ENCODE peak calls at places on chromosome 4, in nine cellular contexts. Q, C, A, M, N, E, I, K and B are unnamed samples.

GRCh38 chr4:41323706-41324105 is 67.0 kb downstream of the UCHL1 start:
- DNase-seq in A (no peak), M (no peak), C (no peak), E (no peak), I (no peak), N (no peak), Q (no peak), K (no peak), B (no peak)

GRCh38 chr4:95510145-95510544 is 38.6 kb downstream of the UNC5C start:
- DNase-seq in M (no peak), E (peak), N (no peak), C (peak), Q (no peak), A (no peak), K (no peak), I (no peak), B (no peak)

GRCh38 chr4:111198426-111198825 is 575.5 kb upstream of the PITX2 start:
- DNase-seq in A (no peak), M (no peak), C (no peak), N (no peak), E (no peak), K (no peak), I (no peak), Q (no peak), B (no peak)

GRCh38 chr4:169115144-169115896 is 105.3 kb upstream of the CBR4 start:
- DNase-seq in N (no peak), K (no peak), I (no peak), E (no peak), C (no peak), Q (no peak), M (no peak), A (no peak), B (no peak)

GRCh38 chr4:25440478-25441030 is 63.5 kb downstream of the ANAPC4 start:
- DNase-seq in M (no peak), A (no peak), C (peak), E (no peak), I (peak), K (no peak), N (no peak), Q (no peak), B (no peak)

GRCh38 chr4:145352438-145353145 is 129.1 kb upstream of the SMAD1 start:
- DNase-seq in A (no peak), I (peak), K (no peak), N (no peak), E (no peak), M (no peak), Q (no peak), C (peak), B (no peak)

GRCh38 chr4:142353149-142353738 is 492.9 kb downstream of the INPP4B start:
- DNase-seq in Q (no peak), A (peak), M (no peak), C (peak), E (peak), K (no peak), N (no peak), I (no peak), B (peak)

GRCh38 chr4:212438-213174 is 88.3 kb downstream of the ZNF718 start:
- DNase-seq in E (no peak), M (no peak), N (peak), I (peak), K (peak), Q (no peak), C (peak), A (no peak), B (no peak)

GRCh38 chr4:68349361-68350360 is at the start of gene YTHDC1:
- DNase-seq in Q (peak), N (peak), I (peak), C (peak), A (peak), M (peak), K (peak), E (peak), B (peak)

GRCh38 chr4:94686086-94686485 is 71.7 kb upstream of the BMPR1B start:
- DNase-seq in I (no peak), E (no peak), Q (no peak), A (no peak), C (no peak), K (no peak), N (no peak), M (no peak), B (no peak)

GRCh38 chr4:10715696-10716095 is 31.1 kb upstream of the CLNK start:
- DNase-seq in K (no peak), M (no peak), C (no peak), A (no peak), I (no peak), N (no peak), E (no peak), Q (no peak), B (no peak)

GRCh38 chr4:175252642-175253041 is 334.5 kb downstream of the ADAM29 start:
- DNase-seq in A (no peak), I (no peak), C (no peak), M (no peak), Q (no peak), N (no peak), E (no peak), K (no peak), B (no peak)

GRCh38 chr4:187380181-187380581 is 615.4 kb upstream of the ZFP42 start:
- DNase-seq in Q (no peak), N (no peak), M (no peak), K (no peak), E (peak), I (no peak), A (peak), C (no peak), B (no peak)

GRCh38 chr4:171896426-171896825 is 83.2 kb downstream of the GALNTL6 start:
- DNase-seq in I (no peak), A (no peak), K (no peak), N (no peak), E (no peak), C (no peak), M (no peak), Q (no peak), B (no peak)

GRCh38 chr4:8198906-8199593 is at the start of gene SH3TC1:
- DNase-seq in Q (peak), C (peak), A (peak), M (peak), K (peak), E (peak), I (peak), N (peak), B (no peak)

GRCh38 chr4:106864231-106864630 is 171.9 kb downstream of the DKK2 start:
- DNase-seq in E (no peak), I (no peak), Q (no peak), A (no peak), K (no peak), C (peak), N (no peak), M (no peak), B (no peak)

GRCh38 chr4:147044241-147044640 is 98.6 kb upstream of the TTC29 start:
- DNase-seq in I (no peak), K (no peak), A (no peak), Q (no peak), N (no peak), E (no peak), M (no peak), C (no peak), B (peak)

GRCh38 chr4:8182858-8183725 is 16.0 kb upstream of the SH3TC1 start:
- DNase-seq in A (peak), Q (no peak), I (no peak), C (no peak), M (peak), E (no peak), N (peak), K (peak), B (no peak)

GRCh38 chr4:156291317-156291716 is 337.7 kb upstream of the CTSO start:
- DNase-seq in N (no peak), A (peak), M (no peak), K (no peak), I (no peak), Q (no peak), C (peak), E (no peak), B (no peak)

GRCh38 chr4:172826346-172826745 is 342.3 kb upstream of the GALNT7 start:
- DNase-seq in C (no peak), M (no peak), N (no peak), Q (no peak), I (no peak), K (no peak), E (no peak), A (no peak), B (no peak)

GRCh38 chr4:7224001-7224400 is 31.7 kb downstream of the SORCS2 start:
- DNase-seq in K (no peak), N (no peak), E (no peak), I (no peak), C (no peak), M (no peak), Q (no peak), A (no peak), B (no peak)

GRCh38 chr4:137125011-137125410 is 407.3 kb downstream of the PCDH18 start:
- DNase-seq in K (no peak), C (peak), E (no peak), Q (no peak), N (no peak), I (no peak), M (no peak), A (peak), B (no peak)